ENCODE peak calls at places on chromosomes 12 and 14, in ten cellular contexts. One of them, this sample, is unnamed.

GRCh38 chr14:44700694-44701093 is 193.6 kb upstream of the FSCB start:
- DNase-seq in GM04504: no peak
- DNase-seq in M059J: no peak
- DNase-seq in pancreas: no peak
- DNase-seq in activated naive CD4-positive, alpha-beta T cell treated with anti-CD3 and anti-CD28 coated beads, Interleukin-2, amount 10 ng/mL, durations not matched to agents 7 days and 5 days: no peak
- DNase-seq in body of pancreas: no peak
- DNase-seq in NCI-H69: peak
- DNase-seq in GDM1: no peak
- DNase-seq in fibroblast of lung: no peak
- DNase-seq in ovary: no peak
- DNase-seq in this sample: no peak

GRCh38 chr12:94832105-94832504 is 171.4 kb downstream of the NDUFA12 start:
- DNase-seq in M059J: no peak
- DNase-seq in fibroblast of lung: no peak
- DNase-seq in GDM1: no peak
- DNase-seq in body of pancreas: no peak
- DNase-seq in activated naive CD4-positive, alpha-beta T cell treated with anti-CD3 and anti-CD28 coated beads, Interleukin-2, amount 10 ng/mL, durations not matched to agents 7 days and 5 days: no peak
- DNase-seq in ovary: no peak
- DNase-seq in GM04504: no peak
- DNase-seq in NCI-H69: no peak
- DNase-seq in pancreas: no peak
- DNase-seq in this sample: no peak

GRCh38 chr12:109239179-109239578 is 69.9 kb downstream of the FOXN4 start:
- DNase-seq in NCI-H69: no peak
- DNase-seq in M059J: peak
- DNase-seq in pancreas: no peak
- DNase-seq in activated naive CD4-positive, alpha-beta T cell treated with anti-CD3 and anti-CD28 coated beads, Interleukin-2, amount 10 ng/mL, durations not matched to agents 7 days and 5 days: no peak
- DNase-seq in GDM1: no peak
- DNase-seq in GM04504: no peak
- DNase-seq in ovary: no peak
- DNase-seq in body of pancreas: no peak
- DNase-seq in fibroblast of lung: no peak
- DNase-seq in this sample: no peak

GRCh38 chr14:55370883-55371455 is 40.7 kb downstream of the ATG14 start:
- DNase-seq in GDM1: no peak
- DNase-seq in ovary: no peak
- DNase-seq in M059J: no peak
- DNase-seq in pancreas: no peak
- DNase-seq in body of pancreas: no peak
- DNase-seq in GM04504: no peak
- DNase-seq in NCI-H69: peak
- DNase-seq in fibroblast of lung: no peak
- DNase-seq in activated naive CD4-positive, alpha-beta T cell treated with anti-CD3 and anti-CD28 coated beads, Interleukin-2, amount 10 ng/mL, durations not matched to agents 7 days and 5 days: no peak
- DNase-seq in this sample: no peak

GRCh38 chr12:128969480-128970055 is 116.3 kb downstream of the GLT1D1 start:
- DNase-seq in ovary: no peak
- DNase-seq in GDM1: no peak
- DNase-seq in GM04504: no peak
- DNase-seq in fibroblast of lung: peak
- DNase-seq in pancreas: peak
- DNase-seq in body of pancreas: peak
- DNase-seq in activated naive CD4-positive, alpha-beta T cell treated with anti-CD3 and anti-CD28 coated beads, Interleukin-2, amount 10 ng/mL, durations not matched to agents 7 days and 5 days: peak
- DNase-seq in NCI-H69: peak
- DNase-seq in M059J: no peak
- DNase-seq in this sample: peak

GRCh38 chr12:105455250-105455649 is 124.8 kb downstream of the C12orf75 start:
- DNase-seq in activated naive CD4-positive, alpha-beta T cell treated with anti-CD3 and anti-CD28 coated beads, Interleukin-2, amount 10 ng/mL, durations not matched to agents 7 days and 5 days: no peak
- DNase-seq in body of pancreas: no peak
- DNase-seq in GM04504: no peak
- DNase-seq in fibroblast of lung: no peak
- DNase-seq in ovary: no peak
- DNase-seq in M059J: no peak
- DNase-seq in NCI-H69: peak
- DNase-seq in pancreas: no peak
- DNase-seq in GDM1: no peak
- DNase-seq in this sample: no peak

GRCh38 chr14:50676814-50677516 is 8.9 kb upstream of the SAV1 start:
- DNase-seq in M059J: no peak
- DNase-seq in ovary: no peak
- DNase-seq in activated naive CD4-positive, alpha-beta T cell treated with anti-CD3 and anti-CD28 coated beads, Interleukin-2, amount 10 ng/mL, durations not matched to agents 7 days and 5 days: no peak
- DNase-seq in NCI-H69: no peak
- DNase-seq in pancreas: no peak
- DNase-seq in GM04504: no peak
- DNase-seq in GDM1: no peak
- DNase-seq in fibroblast of lung: no peak
- DNase-seq in body of pancreas: no peak
- DNase-seq in this sample: no peak

GRCh38 chr14:104359969-104360442 is 219.6 kb upstream of the C14orf180 start:
- DNase-seq in pancreas: no peak
- DNase-seq in M059J: no peak
- DNase-seq in activated naive CD4-positive, alpha-beta T cell treated with anti-CD3 and anti-CD28 coated beads, Interleukin-2, amount 10 ng/mL, durations not matched to agents 7 days and 5 days: peak
- DNase-seq in GDM1: no peak
- DNase-seq in body of pancreas: no peak
- DNase-seq in ovary: no peak
- DNase-seq in fibroblast of lung: no peak
- DNase-seq in GM04504: no peak
- DNase-seq in NCI-H69: no peak
- DNase-seq in this sample: no peak

GRCh38 chr14:94970937-94971730 is 186.2 kb downstream of the DICER1 start:
- DNase-seq in pancreas: no peak
- DNase-seq in M059J: no peak
- DNase-seq in activated naive CD4-positive, alpha-beta T cell treated with anti-CD3 and anti-CD28 coated beads, Interleukin-2, amount 10 ng/mL, durations not matched to agents 7 days and 5 days: no peak
- DNase-seq in NCI-H69: no peak
- DNase-seq in ovary: no peak
- DNase-seq in body of pancreas: no peak
- DNase-seq in fibroblast of lung: peak
- DNase-seq in GM04504: no peak
- DNase-seq in GDM1: no peak
- DNase-seq in this sample: no peak

GRCh38 chr14:66121859-66122258 is 364.3 kb upstream of the CCDC196 start:
- DNase-seq in fibroblast of lung: no peak
- DNase-seq in NCI-H69: no peak
- DNase-seq in body of pancreas: no peak
- DNase-seq in pancreas: no peak
- DNase-seq in GM04504: no peak
- DNase-seq in GDM1: no peak
- DNase-seq in M059J: no peak
- DNase-seq in activated naive CD4-positive, alpha-beta T cell treated with anti-CD3 and anti-CD28 coated beads, Interleukin-2, amount 10 ng/mL, durations not matched to agents 7 days and 5 days: no peak
- DNase-seq in ovary: no peak
- DNase-seq in this sample: no peak

GRCh38 chr14:68468437-68469207 is 324.2 kb downstream of the ZFP36L1 start:
- DNase-seq in fibroblast of lung: peak
- DNase-seq in GM04504: peak
- DNase-seq in M059J: peak
- DNase-seq in body of pancreas: no peak
- DNase-seq in activated naive CD4-positive, alpha-beta T cell treated with anti-CD3 and anti-CD28 coated beads, Interleukin-2, amount 10 ng/mL, durations not matched to agents 7 days and 5 days: peak
- DNase-seq in ovary: no peak
- DNase-seq in pancreas: no peak
- DNase-seq in NCI-H69: no peak
- DNase-seq in GDM1: no peak
- DNase-seq in this sample: no peak

GRCh38 chr14:99117671-99118045 is 154.3 kb downstream of the BCL11B start:
- DNase-seq in M059J: no peak
- DNase-seq in pancreas: no peak
- DNase-seq in NCI-H69: no peak
- DNase-seq in fibroblast of lung: no peak
- DNase-seq in GDM1: no peak
- DNase-seq in ovary: no peak
- DNase-seq in body of pancreas: no peak
- DNase-seq in activated naive CD4-positive, alpha-beta T cell treated with anti-CD3 and anti-CD28 coated beads, Interleukin-2, amount 10 ng/mL, durations not matched to agents 7 days and 5 days: no peak
- DNase-seq in GM04504: no peak
- DNase-seq in this sample: no peak

GRCh38 chr12:84875241-84875640 is 37.4 kb downstream of the SLC6A15 start:
- DNase-seq in GM04504: no peak
- DNase-seq in NCI-H69: peak
- DNase-seq in body of pancreas: no peak
- DNase-seq in pancreas: no peak
- DNase-seq in GDM1: no peak
- DNase-seq in ovary: no peak
- DNase-seq in activated naive CD4-positive, alpha-beta T cell treated with anti-CD3 and anti-CD28 coated beads, Interleukin-2, amount 10 ng/mL, durations not matched to agents 7 days and 5 days: no peak
- DNase-seq in fibroblast of lung: no peak
- DNase-seq in M059J: no peak
- DNase-seq in this sample: no peak

GRCh38 chr14:23385840-23386657 is 9.2 kb downstream of the CMTM5 start:
- DNase-seq in GDM1: no peak
- DNase-seq in M059J: no peak
- DNase-seq in NCI-H69: no peak
- DNase-seq in body of pancreas: peak
- DNase-seq in GM04504: no peak
- DNase-seq in ovary: no peak
- DNase-seq in activated naive CD4-positive, alpha-beta T cell treated with anti-CD3 and anti-CD28 coated beads, Interleukin-2, amount 10 ng/mL, durations not matched to agents 7 days and 5 days: no peak
- DNase-seq in pancreas: peak
- DNase-seq in fibroblast of lung: no peak
- DNase-seq in this sample: no peak

GRCh38 chr14:52873096-52873495 is 77.8 kb downstream of the FERMT2 start:
- DNase-seq in NCI-H69: no peak
- DNase-seq in GDM1: no peak
- DNase-seq in pancreas: no peak
- DNase-seq in fibroblast of lung: no peak
- DNase-seq in ovary: no peak
- DNase-seq in M059J: no peak
- DNase-seq in GM04504: no peak
- DNase-seq in activated naive CD4-positive, alpha-beta T cell treated with anti-CD3 and anti-CD28 coated beads, Interleukin-2, amount 10 ng/mL, durations not matched to agents 7 days and 5 days: no peak
- DNase-seq in body of pancreas: no peak
- DNase-seq in this sample: no peak

GRCh38 chr12:90281156-90281868 is 572.7 kb upstream of the ATP2B1 start:
- DNase-seq in M059J: no peak
- DNase-seq in body of pancreas: no peak
- DNase-seq in pancreas: no peak
- DNase-seq in NCI-H69: no peak
- DNase-seq in GM04504: no peak
- DNase-seq in ovary: no peak
- DNase-seq in activated naive CD4-positive, alpha-beta T cell treated with anti-CD3 and anti-CD28 coated beads, Interleukin-2, amount 10 ng/mL, durations not matched to agents 7 days and 5 days: no peak
- DNase-seq in fibroblast of lung: no peak
- DNase-seq in GDM1: no peak
- DNase-seq in this sample: no peak

GRCh38 chr12:6693832-6694355 is 4.7 kb upstream of the ZNF384 start:
- DNase-seq in activated naive CD4-positive, alpha-beta T cell treated with anti-CD3 and anti-CD28 coated beads, Interleukin-2, amount 10 ng/mL, durations not matched to agents 7 days and 5 days: no peak
- DNase-seq in pancreas: no peak
- DNase-seq in M059J: no peak
- DNase-seq in body of pancreas: no peak
- DNase-seq in fibroblast of lung: no peak
- DNase-seq in NCI-H69: no peak
- DNase-seq in ovary: no peak
- DNase-seq in GM04504: no peak
- DNase-seq in GDM1: no peak
- DNase-seq in this sample: no peak

GRCh38 chr12:80895240-80895639 is 42.5 kb downstream of the LIN7A start:
- DNase-seq in pancreas: no peak
- DNase-seq in NCI-H69: no peak
- DNase-seq in GDM1: no peak
- DNase-seq in GM04504: no peak
- DNase-seq in M059J: no peak
- DNase-seq in activated naive CD4-positive, alpha-beta T cell treated with anti-CD3 and anti-CD28 coated beads, Interleukin-2, amount 10 ng/mL, durations not matched to agents 7 days and 5 days: no peak
- DNase-seq in fibroblast of lung: no peak
- DNase-seq in ovary: no peak
- DNase-seq in body of pancreas: no peak
- DNase-seq in this sample: no peak

GRCh38 chr12:12072064-12072760 is 1.5 kb downstream of the BCL2L14 start:
- DNase-seq in ovary: no peak
- DNase-seq in body of pancreas: peak
- DNase-seq in NCI-H69: no peak
- DNase-seq in pancreas: peak
- DNase-seq in activated naive CD4-positive, alpha-beta T cell treated with anti-CD3 and anti-CD28 coated beads, Interleukin-2, amount 10 ng/mL, durations not matched to agents 7 days and 5 days: peak
- DNase-seq in GM04504: no peak
- DNase-seq in fibroblast of lung: no peak
- DNase-seq in GDM1: no peak
- DNase-seq in M059J: no peak
- DNase-seq in this sample: no peak

GRCh38 chr14:94227029-94227428 is 52.9 kb downstream of the PPP4R4 start:
- DNase-seq in fibroblast of lung: peak
- DNase-seq in activated naive CD4-positive, alpha-beta T cell treated with anti-CD3 and anti-CD28 coated beads, Interleukin-2, amount 10 ng/mL, durations not matched to agents 7 days and 5 days: no peak
- DNase-seq in pancreas: no peak
- DNase-seq in NCI-H69: no peak
- DNase-seq in GM04504: peak
- DNase-seq in M059J: no peak
- DNase-seq in ovary: no peak
- DNase-seq in GDM1: no peak
- DNase-seq in body of pancreas: no peak
- DNase-seq in this sample: no peak

GRCh38 chr14:69648480-69649414 is 37.4 kb downstream of the SUSD6 start:
- DNase-seq in body of pancreas: no peak
- DNase-seq in ovary: no peak
- DNase-seq in NCI-H69: peak
- DNase-seq in GM04504: peak
- DNase-seq in activated naive CD4-positive, alpha-beta T cell treated with anti-CD3 and anti-CD28 coated beads, Interleukin-2, amount 10 ng/mL, durations not matched to agents 7 days and 5 days: no peak
- DNase-seq in GDM1: no peak
- DNase-seq in pancreas: no peak
- DNase-seq in fibroblast of lung: peak
- DNase-seq in M059J: peak
- DNase-seq in this sample: no peak

GRCh38 chr14:33809456-33809855 is 141.4 kb downstream of the EGLN3 start:
- DNase-seq in ovary: no peak
- DNase-seq in pancreas: no peak
- DNase-seq in NCI-H69: peak
- DNase-seq in body of pancreas: no peak
- DNase-seq in activated naive CD4-positive, alpha-beta T cell treated with anti-CD3 and anti-CD28 coated beads, Interleukin-2, amount 10 ng/mL, durations not matched to agents 7 days and 5 days: no peak
- DNase-seq in M059J: no peak
- DNase-seq in GDM1: no peak
- DNase-seq in GM04504: no peak
- DNase-seq in fibroblast of lung: no peak
- DNase-seq in this sample: no peak

GRCh38 chr12:64790166-64790565 is 31.0 kb upstream of the GNS start:
- DNase-seq in body of pancreas: no peak
- DNase-seq in M059J: no peak
- DNase-seq in fibroblast of lung: no peak
- DNase-seq in ovary: no peak
- DNase-seq in pancreas: no peak
- DNase-seq in activated naive CD4-positive, alpha-beta T cell treated with anti-CD3 and anti-CD28 coated beads, Interleukin-2, amount 10 ng/mL, durations not matched to agents 7 days and 5 days: no peak
- DNase-seq in NCI-H69: no peak
- DNase-seq in GDM1: no peak
- DNase-seq in GM04504: no peak
- DNase-seq in this sample: no peak

GRCh38 chr14:56294125-56294524 is 175.9 kb downstream of the PELI2 start:
- DNase-seq in pancreas: no peak
- DNase-seq in M059J: no peak
- DNase-seq in body of pancreas: peak
- DNase-seq in NCI-H69: peak
- DNase-seq in activated naive CD4-positive, alpha-beta T cell treated with anti-CD3 and anti-CD28 coated beads, Interleukin-2, amount 10 ng/mL, durations not matched to agents 7 days and 5 days: no peak
- DNase-seq in fibroblast of lung: no peak
- DNase-seq in GDM1: no peak
- DNase-seq in ovary: no peak
- DNase-seq in GM04504: no peak
- DNase-seq in this sample: no peak

GRCh38 chr12:12592930-12593329 is 18.7 kb upstream of the CREBL2 start:
- DNase-seq in body of pancreas: no peak
- DNase-seq in ovary: no peak
- DNase-seq in M059J: peak
- DNase-seq in pancreas: no peak
- DNase-seq in fibroblast of lung: peak
- DNase-seq in NCI-H69: no peak
- DNase-seq in GM04504: peak
- DNase-seq in activated naive CD4-positive, alpha-beta T cell treated with anti-CD3 and anti-CD28 coated beads, Interleukin-2, amount 10 ng/mL, durations not matched to agents 7 days and 5 days: no peak
- DNase-seq in GDM1: no peak
- DNase-seq in this sample: no peak

GRCh38 chr14:23660290-23661226 is 24.4 kb downstream of the DHRS2 start:
- DNase-seq in fibroblast of lung: no peak
- DNase-seq in M059J: no peak
- DNase-seq in ovary: peak
- DNase-seq in activated naive CD4-positive, alpha-beta T cell treated with anti-CD3 and anti-CD28 coated beads, Interleukin-2, amount 10 ng/mL, durations not matched to agents 7 days and 5 days: no peak
- DNase-seq in GM04504: no peak
- DNase-seq in pancreas: no peak
- DNase-seq in GDM1: no peak
- DNase-seq in NCI-H69: no peak
- DNase-seq in body of pancreas: no peak
- DNase-seq in this sample: peak

GRCh38 chr12:65495233-65495632 is 216.8 kb downstream of the MSRB3 start:
- DNase-seq in fibroblast of lung: peak
- DNase-seq in M059J: peak
- DNase-seq in GDM1: no peak
- DNase-seq in activated naive CD4-positive, alpha-beta T cell treated with anti-CD3 and anti-CD28 coated beads, Interleukin-2, amount 10 ng/mL, durations not matched to agents 7 days and 5 days: no peak
- DNase-seq in NCI-H69: no peak
- DNase-seq in GM04504: peak
- DNase-seq in body of pancreas: no peak
- DNase-seq in pancreas: no peak
- DNase-seq in ovary: no peak
- DNase-seq in this sample: no peak

This sample was measured in Jurkat, Clone E6-1.